ENCODE peak calls at places on chromosome 18, in nine cellular contexts. L is sigmoid colon, K is K562, I is HCT116, N is prostate gland, T is transverse colon, E is breast epithelium, X is Panc1, D is GM12892. Z is an unnamed sample.

GRCh38 chr18:48874701-48875162 is 76.0 kb downstream of the SMAD7 start:
- DNase-seq in L (no peak), K (no peak), I (no peak), N (no peak), T (no peak), E (no peak), X (no peak), D (no peak), Z (peak)

GRCh38 chr18:12287684-12288405 is 20.2 kb upstream of the TUBB6 start:
- DNase-seq in L (peak), K (peak), I (peak), N (peak), T (peak), E (peak), X (no peak), D (no peak), Z (peak)

GRCh38 chr18:32435631-32436500 is 34.8 kb downstream of the GAREM1 start:
- DNase-seq in L (no peak), K (no peak), I (no peak), N (no peak), T (no peak), E (no peak), X (no peak), D (no peak), Z (no peak)

GRCh38 chr18:9684901-9685738 is 23.0 kb upstream of the RAB31 start:
- DNase-seq in L (no peak), K (no peak), I (no peak), N (no peak), T (no peak), E (peak), X (no peak), D (no peak), Z (no peak)

GRCh38 chr18:49677762-49678398 is 116.0 kb downstream of the LIPG start:
- DNase-seq in L (no peak), K (no peak), I (no peak), N (no peak), T (peak), E (no peak), X (no peak), D (no peak), Z (no peak)

GRCh38 chr18:2871111-2871720 is 24.4 kb downstream of the EMILIN2 start:
- DNase-seq in L (peak), K (no peak), I (no peak), N (no peak), T (no peak), E (peak), X (no peak), D (no peak), Z (no peak)

GRCh38 chr18:74173434-74173750 is 25.1 kb downstream of the TIMM21 start:
- DNase-seq in L (no peak), K (no peak), I (no peak), N (no peak), T (no peak), E (no peak), X (no peak), D (no peak), Z (no peak)

GRCh38 chr18:48290162-48290926 is 118.8 kb downstream of the ZBTB7C start:
- DNase-seq in L (no peak), K (no peak), I (no peak), N (no peak), T (no peak), E (peak), X (no peak), D (no peak), Z (no peak)

GRCh38 chr18:29164020-29164706 is 987.2 kb upstream of the CDH2 start:
- DNase-seq in L (no peak), K (no peak), I (peak), N (no peak), T (no peak), E (no peak), X (no peak), D (no peak), Z (no peak)

GRCh38 chr18:48803951-48804855 is 146.6 kb downstream of the SMAD7 start:
- DNase-seq in L (peak), K (no peak), I (no peak), N (no peak), T (peak), E (no peak), X (no peak), D (no peak), Z (peak)

GRCh38 chr18:9526458-9526857 is 51.1 kb downstream of the RALBP1 start:
- DNase-seq in L (no peak), K (no peak), I (no peak), N (no peak), T (no peak), E (no peak), X (no peak), D (no peak), Z (no peak)

GRCh38 chr18:58135170-58135569 is 91.1 kb downstream of the NEDD4L start:
- DNase-seq in L (no peak), K (no peak), I (no peak), N (no peak), T (peak), E (no peak), X (no peak), D (no peak), Z (no peak)

GRCh38 chr18:28890796-28891195 is 713.9 kb upstream of the CDH2 start:
- DNase-seq in L (no peak), K (no peak), I (no peak), N (no peak), T (no peak), E (no peak), X (no peak), D (no peak), Z (no peak)

GRCh38 chr18:58793361-58793760 is 71.3 kb upstream of the ZNF532 start:
- DNase-seq in L (peak), K (no peak), I (no peak), N (peak), T (no peak), E (peak), X (no peak), D (no peak), Z (no peak)

GRCh38 chr18:30889582-30890301 is 152.8 kb downstream of the DSC3 start:
- DNase-seq in L (no peak), K (no peak), I (peak), N (no peak), T (no peak), E (no peak), X (peak), D (no peak), Z (no peak)

GRCh38 chr18:11673560-11673959 is 15.5 kb upstream of the GNAL start:
- DNase-seq in L (no peak), K (no peak), I (no peak), N (no peak), T (no peak), E (no peak), X (no peak), D (no peak), Z (no peak)

GRCh38 chr18:61554117-61554776 is 221.0 kb downstream of the CDH20 start:
- DNase-seq in L (no peak), K (no peak), I (no peak), N (no peak), T (no peak), E (no peak), X (no peak), D (no peak), Z (peak)

GRCh38 chr18:72700961-72701710 is 157.0 kb upstream of the CBLN2 start:
- DNase-seq in L (no peak), K (no peak), I (no peak), N (no peak), T (no peak), E (no peak), X (no peak), D (no peak), Z (no peak)

GRCh38 chr18:10213526-10213925 is 240.9 kb upstream of the APCDD1 start:
- DNase-seq in L (no peak), K (no peak), I (no peak), N (no peak), T (no peak), E (no peak), X (no peak), D (no peak), Z (no peak)

GRCh38 chr18:31825772-31826171 is 65.1 kb upstream of the SLC25A52 start:
- DNase-seq in L (no peak), K (no peak), I (no peak), N (no peak), T (no peak), E (no peak), X (no peak), D (no peak), Z (no peak)

GRCh38 chr18:10304853-10305252 is 149.6 kb upstream of the APCDD1 start:
- DNase-seq in L (no peak), K (no peak), I (no peak), N (no peak), T (no peak), E (no peak), X (no peak), D (no peak), Z (no peak)

GRCh38 chr18:63881851-63882250 is 5.7 kb upstream of the SERPINB2 start:
- DNase-seq in L (no peak), K (no peak), I (no peak), N (no peak), T (no peak), E (no peak), X (no peak), D (no peak), Z (no peak)

GRCh38 chr18:63878343-63878742 is 9.2 kb upstream of the SERPINB2 start:
- DNase-seq in L (no peak), K (no peak), I (no peak), N (no peak), T (no peak), E (no peak), X (no peak), D (no peak), Z (no peak)

GRCh38 chr18:63878982-63879381 is 8.5 kb upstream of the SERPINB2 start:
- DNase-seq in L (no peak), K (no peak), I (no peak), N (no peak), T (no peak), E (no peak), X (no peak), D (no peak), Z (no peak)

GRCh38 chr18:63882333-63883141 is 5.0 kb upstream of the SERPINB2 start:
- DNase-seq in L (no peak), K (no peak), I (peak), N (no peak), T (no peak), E (no peak), X (no peak), D (no peak), Z (no peak)

GRCh38 chr18:63879684-63880083 is 7.8 kb upstream of the SERPINB2 start:
- DNase-seq in L (no peak), K (no peak), I (no peak), N (no peak), T (no peak), E (no peak), X (no peak), D (no peak), Z (no peak)
- TF ChIP-seq POLR2AphosphoS5 in L (no peak), K (no peak), I (no peak), N (no peak), T (no peak), E (no peak), X (no peak), D (no peak), Z (no peak)

DNA sequence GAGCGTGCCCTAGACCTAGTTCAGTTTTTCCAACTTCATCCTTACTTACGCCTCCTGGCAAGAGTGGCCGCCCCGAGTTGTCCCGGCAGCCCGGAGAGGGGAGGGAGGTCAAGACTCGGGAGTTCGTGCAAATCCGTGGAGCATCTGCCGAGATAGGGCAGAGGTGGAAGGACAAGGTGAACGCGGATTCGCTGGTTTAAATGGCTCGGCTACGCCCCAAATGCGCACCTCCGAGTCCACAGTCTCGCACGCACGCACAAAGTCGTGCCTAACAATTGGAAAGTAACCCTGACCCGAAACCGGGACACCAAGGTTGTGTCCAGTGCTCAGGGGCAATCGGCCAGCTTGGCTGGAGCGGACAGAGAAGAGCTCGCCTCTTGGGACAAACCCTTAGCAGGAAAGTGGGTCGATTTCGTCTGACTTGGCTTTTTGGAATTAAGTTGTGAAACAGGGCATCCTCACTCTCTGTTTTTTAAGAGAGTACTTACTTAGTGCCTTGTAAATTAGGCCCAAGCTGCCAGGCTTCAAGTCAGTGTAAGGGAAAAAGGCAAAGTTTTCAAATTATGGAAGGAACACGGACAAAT is 726 bp upstream of the SS18 start:
- DNase-seq in L (peak), K (no peak), I (peak), N (no peak), T (no peak), E (no peak), X (peak), D (no peak), Z (no peak)
- TF ChIP-seq POLR2AphosphoS5 in L (no peak), K (no peak), I (no peak), N (no peak), T (no peak), E (no peak), X (peak), D (no peak), Z (no peak)

GRCh38 chr18:35024965-35025364 is 16.2 kb upstream of the MAPRE2 start:
- DNase-seq in L (peak), K (no peak), I (no peak), N (peak), T (peak), E (peak), X (no peak), D (no peak), Z (no peak)
- TF ChIP-seq POLR2AphosphoS5 in L (peak), K (no peak), I (no peak), N (peak), T (peak), E (peak), X (no peak), D (no peak), Z (no peak)

GRCh38 chr18:63795611-63796010 is 20.4 kb downstream of the SERPINB7 start:
- DNase-seq in L (no peak), K (no peak), I (no peak), N (no peak), T (no peak), E (no peak), X (no peak), D (no peak), Z (no peak)
- TF ChIP-seq POLR2AphosphoS5 in L (no peak), K (no peak), I (no peak), N (no peak), T (no peak), E (no peak), X (no peak), D (no peak), Z (no peak)

Z was measured in spleen.